ENCODE peak calls at places on chromosomes 6 and 20, in eight cellular contexts. J is fibroblast of the aortic adventitia, L is thoracic aorta, F is H9, W is kidney glomerular epithelial cell, C is tibial artery, M is IMR-90, K is ureter. Q is an unnamed sample.

GRCh38 chr6:105816875-105817274 is 269.3 kb upstream of the PRDM1 start:
- DNase-seq in L (no peak), C (no peak), W (no peak), F (no peak), M (no peak), K (no peak), J (no peak), Q (no peak)

GRCh38 chr20:9092101-9092500 is 23.2 kb downstream of the PLCB4 start:
- DNase-seq in M (no peak), F (no peak), K (no peak), W (no peak), C (no peak), L (no peak), J (no peak), Q (no peak)

GRCh38 chr20:19913927-19914614 is 103.1 kb upstream of the NAA20 start:
- DNase-seq in M (peak; percentile 51), C (no peak), W (no peak), J (peak; percentile 26), F (no peak), K (no peak), L (no peak), Q (no peak)

GRCh38 chr6:24401458-24401857 is 1.3 kb upstream of the MRS2 start:
- DNase-seq in L (no peak), C (no peak), M (no peak), W (no peak), J (no peak), F (peak; percentile 73), K (no peak), Q (peak; percentile 50)

GRCh38 chr6:37538107-37538506 is 38.4 kb upstream of the CCDC167 start:
- DNase-seq in L (no peak), F (peak; percentile 65), C (no peak), W (no peak), J (no peak), K (no peak), M (no peak), Q (peak; percentile 63)

GRCh38 chr20:63051911-63052310 is 45.1 kb upstream of the BHLHE23 start:
- DNase-seq in L (no peak), J (no peak), C (no peak), F (no peak), M (no peak), W (no peak), K (no peak), Q (no peak)

GRCh38 chr6:2900221-2900807 is 2.8 kb downstream of the SERPINB9 start:
- DNase-seq in M (no peak), J (no peak), W (no peak), K (no peak), L (no peak), C (no peak), F (peak; percentile 22), Q (no peak)

GRCh38 chr6:111572216-111572706 is 33.4 kb downstream of the TRAF3IP2 start:
- DNase-seq in C (no peak), J (no peak), W (no peak), L (no peak), M (no peak), K (no peak), F (no peak), Q (no peak)

GRCh38 chr6:30759575-30760239 is 15.4 kb upstream of the IER3 start:
- DNase-seq in J (peak; percentile 93), F (no peak), W (peak; percentile 99), M (peak; percentile 98), L (no peak), C (no peak), K (no peak), Q (no peak)

GRCh38 chr20:34112600-34113061 is 588 bp upstream of the EIF2S2 start:
- DNase-seq in M (peak; percentile 31), C (no peak), W (no peak), L (no peak), F (peak; percentile 36), J (peak; percentile 56), K (peak; percentile 48), Q (peak; percentile 12)

GRCh38 chr6:37131104-37131959 is 38.6 kb upstream of the PIM1 start:
- DNase-seq in J (peak; percentile 34), M (no peak), L (peak; percentile 52), C (peak; percentile 92), K (peak; percentile 79), F (no peak), W (no peak), Q (no peak)

GRCh38 chr6:168660400-168660945 is 219.5 kb downstream of the SMOC2 start:
- DNase-seq in F (no peak), M (no peak), W (no peak), L (no peak), J (no peak), C (peak; percentile 27), K (no peak), Q (no peak)

GRCh38 chr6:169984181-169985120 is 233.0 kb downstream of the ERMARD start:
- DNase-seq in J (no peak), M (no peak), C (peak; percentile 59), W (no peak), L (no peak), F (no peak), K (no peak), Q (no peak)

GRCh38 chr20:44501448-44501847 is 20.4 kb downstream of the SERINC3 start:
- DNase-seq in L (no peak), K (no peak), J (peak; percentile 55), M (peak; percentile 91), F (no peak), C (no peak), W (peak; percentile 40), Q (no peak)

GRCh38 chr6:63963756-63964315 is 328.2 kb downstream of the PHF3 start:
- DNase-seq in M (no peak), W (peak; percentile 1), C (no peak), L (no peak), K (no peak), F (no peak), J (no peak), Q (no peak)

GRCh38 chr20:1820137-1821074 is 74.8 kb upstream of the SIRPA start:
- DNase-seq in L (no peak), J (peak; percentile 73), F (no peak), K (no peak), C (peak; percentile 68), W (no peak), M (peak; percentile 80), Q (no peak)

GRCh38 chr6:144379356-144379755 is 94.2 kb downstream of the UTRN start:
- DNase-seq in F (no peak), L (no peak), W (no peak), M (peak; percentile 71), K (no peak), J (peak; percentile 32), C (no peak), Q (no peak)

GRCh38 chr6:34791842-34792604 is at the start of gene BLTP3A:
- DNase-seq in K (peak; percentile 66), L (no peak), J (peak; percentile 50), W (peak; percentile 53), C (peak; percentile 81), F (peak; percentile 68), M (peak; percentile 62), Q (peak; percentile 70)

GRCh38 chr6:31175961-31176360 is 5.5 kb upstream of the POU5F1 start:
- DNase-seq in J (peak; percentile 63), W (no peak), M (peak; percentile 69), L (no peak), K (no peak), F (no peak), C (no peak), Q (no peak)

GRCh38 chr6:3334579-3334978 is 75.8 kb downstream of the PSMG4 start:
- DNase-seq in C (no peak), L (no peak), K (no peak), W (no peak), J (no peak), M (no peak), F (no peak), Q (no peak)

GRCh38 chr6:86780923-86781322 is 156.4 kb upstream of the HTR1E start:
- DNase-seq in M (no peak), K (no peak), W (no peak), C (no peak), J (no peak), L (no peak), F (no peak), Q (no peak)

GRCh38 chr20:34626978-34627377 is 49.9 kb downstream of the PIGU start:
- DNase-seq in J (no peak), C (no peak), M (no peak), K (no peak), L (no peak), F (no peak), W (no peak), Q (no peak)

GRCh38 chr6:170459451-170459850 is 93.7 kb downstream of the PSMB1 start:
- DNase-seq in K (no peak), W (no peak), F (no peak), C (no peak), L (no peak), M (peak; percentile 68), J (peak; percentile 57), Q (no peak)

GRCh38 chr6:20403766-20404640 is 2.3 kb downstream of the E2F3 start:
- DNase-seq in K (peak; percentile 57), F (peak; percentile 56), W (no peak), L (no peak), C (peak; percentile 70), J (peak; percentile 49), M (peak; percentile 58), Q (no peak)

GRCh38 chr6:63676412-63677114 is 41.0 kb downstream of the PHF3 start:
- DNase-seq in L (no peak), W (no peak), J (no peak), M (peak; percentile 7), K (no peak), C (no peak), F (no peak), Q (no peak)

GRCh38 chr20:63968136-63968927 is 1.4 kb downstream of the ZNF512B start:
- DNase-seq in J (no peak), C (no peak), M (no peak), K (no peak), L (no peak), W (no peak), F (peak; percentile 23), Q (no peak)

GRCh38 chr20:58389324-58389967 is 417 bp downstream of the VAPB start:
- DNase-seq in F (no peak), L (no peak), W (no peak), M (peak; percentile 32), J (no peak), K (no peak), C (peak; percentile 67), Q (peak; percentile 50)

GRCh38 chr6:158718431-158719126 is 68.7 kb downstream of the SYTL3 start:
- DNase-seq in L (no peak), M (no peak), F (peak; percentile 91), K (no peak), C (peak; percentile 51), J (peak; percentile 20), W (no peak), Q (peak; percentile 76)

GRCh38 chr6:116419069-116419468 is 42.1 kb upstream of the CALHM6 start:
- DNase-seq in J (peak; percentile 22), L (no peak), W (peak; percentile 29), C (no peak), F (no peak), K (no peak), M (peak; percentile 56), Q (no peak)

GRCh38 chr6:104862456-104862855 is 2.7 kb upstream of the HACE1 start:
- DNase-seq in K (no peak), L (no peak), J (no peak), C (no peak), W (no peak), F (no peak), M (peak; percentile 96), Q (no peak)

GRCh38 chr6:149905371-149905910 is 7.5 kb upstream of the RAET1E start:
- DNase-seq in W (no peak), C (peak; percentile 38), L (no peak), M (no peak), F (no peak), J (no peak), K (no peak), Q (no peak)

GRCh38 chr6:13328076-13328874 is at the start of gene TBC1D7:
- DNase-seq in L (peak; percentile 64), F (peak; percentile 95), C (peak; percentile 96), J (peak; percentile 90), M (peak; percentile 88), W (peak; percentile 82), K (peak; percentile 94), Q (peak; percentile 93)

GRCh38 chr6:12576389-12576788 is 140.2 kb upstream of the PHACTR1 start:
- DNase-seq in W (peak; percentile 54), F (no peak), M (peak; percentile 58), C (no peak), J (peak; percentile 91), L (no peak), K (no peak), Q (no peak)

Q was measured in WTC11.